ENCODE peak calls at places on chromosomes 3 and 15, in six cellular contexts. D is psoas muscle, A is uterus, N is activated B cell treated with CpG ODN at 0.5 μM for 24 hours, S is suprapubic skin, T is endodermal cell. H is an unnamed sample.

GRCh38 chr3:127044996-127045395 is 62.1 kb downstream of the PLXNA1 start:
- DNase-seq in D (peak), A (no peak), N (no peak), S (no peak), T (peak), H (no peak)

GRCh38 chr3:71010731-71011455 is 572.6 kb downstream of the FOXP1 start:
- DNase-seq in D (no peak), A (no peak), N (no peak), S (no peak), T (no peak), H (no peak)

GRCh38 chr3:124063168-124063909 is 71.4 kb upstream of the ROPN1 start:
- DNase-seq in D (no peak), A (peak), N (no peak), S (peak), T (no peak), H (no peak)

GRCh38 chr3:127099982-127100381 is 92.9 kb upstream of the PRR23E start:
- DNase-seq in D (no peak), A (no peak), N (no peak), S (no peak), T (no peak), H (no peak)

GRCh38 chr3:141414800-141415462 is 46.6 kb downstream of the ZBTB38 start:
- DNase-seq in D (no peak), A (no peak), N (no peak), S (no peak), T (no peak), H (no peak)

GRCh38 chr3:17412950-17413530 is 329.4 kb downstream of the TBC1D5 start:
- DNase-seq in D (no peak), A (no peak), N (no peak), S (no peak), T (peak), H (no peak)

GRCh38 chr15:50744601-50745000 is 20.9 kb downstream of the SPPL2A start:
- DNase-seq in D (no peak), A (no peak), N (no peak), S (no peak), T (no peak), H (no peak)

GRCh38 chr3:46283851-46284450 is 41.7 kb downstream of the CCR3 start:
- DNase-seq in D (no peak), A (no peak), N (no peak), S (no peak), T (no peak), H (no peak)

GRCh38 chr3:111904376-111905241 is 45.5 kb downstream of the PHLDB2 start:
- DNase-seq in D (no peak), A (no peak), N (no peak), S (no peak), T (no peak), H (no peak)

GRCh38 chr3:133930341-133930933 is 34.8 kb upstream of the RAB6B start:
- DNase-seq in D (no peak), A (no peak), N (no peak), S (no peak), T (peak), H (peak)

GRCh38 chr15:95298729-95299128 is 1031.8 kb upstream of the NR2F2 start:
- DNase-seq in D (no peak), A (no peak), N (no peak), S (no peak), T (no peak), H (no peak)

GRCh38 chr3:129412542-129413198 is 15.8 kb downstream of the EFCAB12 start:
- DNase-seq in D (no peak), A (no peak), N (no peak), S (no peak), T (peak), H (no peak)

GRCh38 chr15:83854314-83854713 is 200.4 kb downstream of the ADAMTSL3 start:
- DNase-seq in D (no peak), A (no peak), N (no peak), S (no peak), T (no peak), H (no peak)

GRCh38 chr3:140573011-140573410 is 104.9 kb upstream of the TRIM42 start:
- DNase-seq in D (no peak), A (no peak), N (no peak), S (no peak), T (no peak), H (no peak)

GRCh38 chr15:55267401-55268053 is 22.1 kb downstream of the RAB27A start:
- DNase-seq in D (peak), A (no peak), N (peak), S (no peak), T (no peak), H (no peak)

GRCh38 chr15:46280753-46281521 is 646.1 kb downstream of the SQOR start:
- DNase-seq in D (no peak), A (no peak), N (no peak), S (no peak), T (peak), H (no peak)

GRCh38 chr15:46275701-46276100 is 640.9 kb downstream of the SQOR start:
- DNase-seq in D (no peak), A (no peak), N (no peak), S (no peak), T (no peak), H (no peak)

GRCh38 chr15:46277994-46278885 is 643.4 kb downstream of the SQOR start:
- DNase-seq in D (no peak), A (no peak), N (no peak), S (no peak), T (no peak), H (no peak)

DNA sequence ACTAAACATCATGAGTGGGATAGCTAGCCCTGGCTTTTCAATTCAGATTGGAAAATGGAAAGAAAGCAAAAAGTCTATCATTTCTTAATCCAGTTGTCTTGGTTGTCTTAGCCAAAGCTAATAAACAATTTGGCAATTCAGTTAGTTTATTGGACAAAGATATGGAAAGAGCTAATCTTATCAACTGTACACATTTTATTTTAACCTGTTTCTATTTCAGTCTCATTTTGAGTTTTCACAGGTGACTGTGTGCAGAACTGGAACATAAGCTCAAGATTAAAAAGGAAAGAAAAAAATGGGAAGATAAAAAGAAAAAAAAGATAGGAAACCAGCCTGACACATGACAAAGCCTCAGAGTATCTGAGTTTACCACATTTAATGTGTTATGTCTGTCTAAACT is 642.6 kb downstream of the SQOR start:
- DNase-seq in D (no peak), A (no peak), N (no peak), S (no peak), T (no peak), H (no peak)
- TF ChIP-seq CTCF in D (no peak), A (no peak), N (no peak), S (no peak), T (no peak), H (no peak)

GRCh38 chr3:8869613-8870012 is 93.7 kb downstream of the RAD18 start:
- DNase-seq in D (no peak), A (no peak), N (no peak), S (no peak), T (no peak), H (no peak)
- TF ChIP-seq CTCF in D (no peak), A (no peak), N (no peak), S (no peak), T (no peak), H (no peak)

DNA sequence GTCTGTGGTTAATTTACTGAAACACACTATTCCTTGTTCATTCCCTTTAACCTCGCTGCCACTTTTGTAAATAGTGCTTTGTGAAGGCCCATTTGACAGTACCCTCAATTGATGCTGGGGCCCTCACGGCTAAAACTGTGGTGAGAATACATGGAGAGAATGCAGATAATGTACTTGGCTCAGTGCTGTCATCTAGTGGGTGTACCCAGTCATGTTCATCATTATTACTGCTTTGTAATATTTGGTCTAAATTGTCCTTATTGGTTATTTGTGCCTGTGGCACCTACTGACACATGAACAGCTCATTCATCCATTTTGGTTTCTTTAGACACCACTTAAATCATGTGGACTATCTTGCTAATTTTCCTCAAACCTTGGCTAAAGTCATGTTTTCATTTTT is 543.6 kb downstream of the EDEM1 start:
- DNase-seq in D (no peak), A (no peak), N (no peak), S (no peak), T (peak), H (no peak)
- TF ChIP-seq CTCF in D (no peak), A (no peak), N (no peak), S (no peak), T (peak), H (peak)

DNA sequence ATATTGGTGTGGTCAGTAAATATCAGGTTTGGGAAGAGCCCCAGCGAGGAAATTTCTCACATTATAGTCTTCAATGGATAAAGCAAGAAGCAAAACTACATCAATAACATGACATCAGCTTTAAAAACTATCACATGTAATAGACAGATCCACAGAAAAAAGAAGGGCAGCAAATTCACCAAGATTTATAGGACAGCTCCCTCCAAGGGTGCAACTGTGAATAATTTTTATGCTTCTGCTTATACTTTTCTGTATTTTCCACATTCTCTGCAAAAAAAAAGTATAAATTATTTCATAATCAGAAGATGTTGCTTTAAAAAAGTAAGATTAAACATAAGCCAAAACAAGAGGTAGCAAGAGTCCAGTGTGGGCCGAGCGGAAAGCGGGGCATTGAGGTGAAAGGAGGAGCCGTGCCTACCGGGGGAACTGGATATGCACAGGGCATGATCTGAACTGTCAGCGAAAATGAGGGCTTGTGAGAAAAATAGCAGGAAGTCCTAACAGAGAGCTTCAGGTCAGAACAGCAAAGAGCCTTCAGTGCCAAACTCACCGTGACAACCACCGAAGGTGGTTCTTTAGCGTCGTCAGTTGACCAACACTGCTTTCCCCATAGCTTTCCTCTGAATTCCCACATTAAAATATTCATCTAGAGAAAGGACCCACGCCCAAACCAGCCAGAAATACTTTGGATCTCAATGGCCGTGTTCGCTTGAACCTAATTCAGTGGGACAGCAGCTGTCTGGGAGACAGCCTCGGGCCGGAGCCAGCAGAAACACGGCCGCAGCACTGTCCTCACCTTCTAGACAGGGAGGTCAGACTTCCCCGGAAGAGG is 59.9 kb downstream of the FAM174B start:
- DNase-seq in D (no peak), A (no peak), N (no peak), S (no peak), T (no peak), H (no peak)
- TF ChIP-seq CTCF in D (no peak), A (no peak), N (no peak), S (no peak), T (no peak), H (no peak)

GRCh38 chr3:56302417-56302816 is 165.8 kb downstream of the ERC2 start:
- DNase-seq in D (no peak), A (no peak), N (no peak), S (no peak), T (peak), H (no peak)
- TF ChIP-seq CTCF in D (no peak), A (no peak), N (no peak), S (no peak), T (peak), H (peak)

DNA sequence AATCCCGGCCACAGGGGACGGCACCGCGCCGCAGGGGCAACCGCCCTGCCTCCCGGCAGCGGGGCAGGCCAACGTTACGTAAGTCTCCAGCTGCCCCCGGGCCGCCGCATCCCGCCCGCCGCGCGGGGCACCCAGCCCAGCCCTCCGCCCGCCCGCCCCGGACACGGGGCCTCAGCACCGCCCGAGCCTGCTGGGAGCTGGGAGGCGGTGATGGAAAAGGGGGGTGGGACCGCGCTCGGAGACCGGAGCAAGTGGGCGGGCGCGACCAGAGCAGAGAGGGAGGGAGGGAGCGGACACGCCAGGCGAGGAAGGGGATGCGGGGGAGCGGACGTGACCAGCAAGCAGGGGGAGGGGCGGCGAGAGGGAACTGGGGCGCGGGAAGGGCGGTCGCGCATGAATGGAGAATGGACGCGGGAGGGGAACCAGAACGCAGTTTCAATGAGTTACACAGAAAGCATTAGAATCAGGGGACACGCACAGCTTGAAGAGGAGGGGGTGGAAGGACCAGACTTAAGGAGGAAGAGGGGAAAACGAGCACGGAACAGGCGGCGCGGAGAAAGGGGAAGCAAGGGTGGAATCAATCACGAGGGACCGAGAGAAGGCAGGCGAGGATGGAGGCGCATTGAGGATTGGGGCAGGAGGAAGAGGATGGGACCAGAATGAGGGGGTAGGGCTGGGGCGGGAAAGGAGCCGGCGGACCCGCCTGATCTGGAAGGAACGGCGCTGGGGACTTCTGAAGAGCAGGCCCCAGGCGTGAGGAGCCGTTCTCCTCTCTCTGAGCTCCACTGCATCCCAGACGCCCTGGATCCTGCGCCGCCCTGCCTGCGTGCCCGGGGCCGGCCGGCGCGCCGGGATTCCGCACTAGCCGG is 559 bp downstream of the PKM start:
- DNase-seq in D (peak), A (peak), N (peak), S (peak), T (peak), H (peak)
- TF ChIP-seq CTCF in D (no peak), A (no peak), N (no peak), S (no peak), T (no peak), H (peak)

GRCh38 chr3:190701096-190701532 is 161.4 kb downstream of the GMNC start:
- DNase-seq in D (no peak), A (no peak), N (no peak), S (no peak), T (peak), H (no peak)

GRCh38 chr3:190697502-190697830 is 165.0 kb downstream of the GMNC start:
- DNase-seq in D (no peak), A (no peak), N (no peak), S (no peak), T (no peak), H (no peak)

GRCh38 chr3:190697901-190698300 is 164.6 kb downstream of the GMNC start:
- DNase-seq in D (no peak), A (no peak), N (no peak), S (no peak), T (no peak), H (no peak)

GRCh38 chr3:190696777-190697501 is 165.6 kb downstream of the GMNC start:
- DNase-seq in D (no peak), A (no peak), N (no peak), S (no peak), T (no peak), H (no peak)

DNA sequence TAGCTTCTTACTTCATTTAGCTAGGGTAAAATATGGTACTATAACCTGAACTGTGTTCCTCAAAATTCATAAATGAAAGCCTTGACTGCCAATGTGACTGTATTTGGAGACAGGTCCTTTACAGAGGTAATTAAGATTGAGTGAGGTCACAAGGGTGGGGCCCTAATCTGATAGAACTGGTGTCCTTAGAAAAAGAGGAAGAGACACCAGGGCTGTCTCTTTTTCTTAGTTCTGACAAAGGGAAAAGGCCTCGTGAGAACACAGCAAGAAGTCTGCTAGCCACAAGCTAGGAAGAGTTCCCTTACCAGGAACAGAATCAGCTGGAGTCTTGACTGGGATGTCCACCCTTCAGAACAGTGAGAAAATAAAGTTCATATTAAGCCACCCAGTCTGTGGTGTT is 162.7 kb downstream of the GMNC start:
- DNase-seq in D (no peak), A (no peak), N (no peak), S (no peak), T (no peak), H (no peak)
- TF ChIP-seq CTCF in D (no peak), A (no peak), N (no peak), S (no peak), T (no peak), H (no peak)

GRCh38 chr3:7421065-7421464 is 560.1 kb downstream of the GRM7 start:
- DNase-seq in D (no peak), A (no peak), N (no peak), S (no peak), T (no peak), H (no peak)
- TF ChIP-seq CTCF in D (no peak), A (no peak), N (no peak), S (no peak), T (peak), H (no peak)